ENCODE peak calls at places on chromosomes 5 and 9, in four cellular contexts. G, O, C and T are unnamed samples.

GRCh38 chr9:116174347-116174746 is 20.8 kb downstream of the PAPPA start:
- DNase-seq in C (no peak), G (no peak), O (no peak), T (peak)

GRCh38 chr9:69476016-69476415 is 151.0 kb downstream of the ENTREP1 start:
- DNase-seq in G (no peak), O (no peak), C (no peak), T (peak)

GRCh38 chr9:24464321-24464951 is 81.3 kb downstream of the IZUMO3 start:
- DNase-seq in C (no peak), G (peak), O (no peak), T (peak)

GRCh38 chr9:113772121-113772885 is 103.8 kb upstream of the ZNF618 start:
- DNase-seq in G (no peak), O (no peak), C (no peak), T (peak)

GRCh38 chr9:131701789-131702337 is 38.0 kb downstream of the RAPGEF1 start:
- DNase-seq in C (no peak), G (peak), O (no peak), T (peak)

GRCh38 chr9:104992696-104993095 is 64.7 kb upstream of the ABCA1 start:
- DNase-seq in C (no peak), G (peak), O (no peak), T (peak)

GRCh38 chr9:104572612-104573011 is 3.6 kb downstream of the OR13C8 start:
- DNase-seq in C (no peak), G (no peak), O (no peak), T (no peak)

GRCh38 chr9:91192785-91193657 is 168.7 kb downstream of the AUH start:
- DNase-seq in G (peak), C (peak), O (peak), T (peak)

GRCh38 chr9:121283856-121284732 is 16.1 kb downstream of the GSN start:
- DNase-seq in G (no peak), O (no peak), C (peak), T (no peak)

GRCh38 chr9:134396825-134397224 is 70.6 kb downstream of the RXRA start:
- DNase-seq in O (no peak), G (no peak), C (no peak), T (no peak)

GRCh38 chr5:139371482-139372435 is 11.3 kb downstream of the SLC23A1 start:
- DNase-seq in O (no peak), G (no peak), C (no peak), T (peak)

GRCh38 chr5:172571413-172571812 is 69.7 kb upstream of the NEURL1B start:
- DNase-seq in C (no peak), G (no peak), O (no peak), T (no peak)

GRCh38 chr5:40860711-40861110 is 19.5 kb downstream of the CARD6 start:
- DNase-seq in O (no peak), G (no peak), C (no peak), T (no peak)

GRCh38 chr5:132134384-132134783 is 60.8 kb downstream of the CSF2 start:
- DNase-seq in G (peak), O (no peak), C (no peak), T (peak)

GRCh38 chr5:77881528-77881927 is 105.4 kb upstream of the TBCA start:
- DNase-seq in C (no peak), G (no peak), O (no peak), T (no peak)

GRCh38 chr9:129785866-129786265 is 17.1 kb upstream of the TOR1B start:
- DNase-seq in O (no peak), G (no peak), C (no peak), T (no peak)

GRCh38 chr5:163789870-163790269 is 284.5 kb downstream of the MAT2B start:
- DNase-seq in C (no peak), O (no peak), G (no peak), T (peak)

GRCh38 chr9:93606187-93606586 is 29.8 kb downstream of the PHF2 start:
- DNase-seq in G (no peak), C (no peak), O (no peak), T (no peak)

GRCh38 chr5:137075163-137075970 is 423.8 kb downstream of the SPOCK1 start:
- DNase-seq in O (peak), G (peak), C (peak), T (peak)

GRCh38 chr5:151096001-151096373 is 15.2 kb upstream of the TNIP1 start:
- DNase-seq in C (no peak), O (no peak), G (no peak), T (no peak)

GRCh38 chr9:83444110-83444509 is 94.1 kb downstream of the FRMD3 start:
- DNase-seq in O (no peak), C (no peak), G (no peak), T (peak)

GRCh38 chr5:137291031-137291430 is 208.1 kb downstream of the SPOCK1 start:
- DNase-seq in C (no peak), G (no peak), O (no peak), T (no peak)

GRCh38 chr5:542693-543311 is 18.6 kb upstream of the SLC9A3 start:
- DNase-seq in O (no peak), G (no peak), C (no peak), T (no peak)

GRCh38 chr5:151699071-151699901 is 12.6 kb upstream of the SPARC start:
- DNase-seq in G (peak), O (no peak), C (no peak), T (peak)

GRCh38 chr9:95115104-95115503 is 202.4 kb downstream of the FANCC start:
- DNase-seq in C (no peak), O (no peak), G (no peak), T (no peak)

GRCh38 chr5:33105521-33105941 is 335.2 kb upstream of the TARS1 start:
- DNase-seq in O (no peak), C (no peak), G (no peak), T (peak)

GRCh38 chr9:84617415-84617814 is 52.1 kb upstream of the NTRK2 start:
- DNase-seq in O (no peak), C (no peak), G (no peak), T (no peak)

GRCh38 chr9:4510546-4511322 is 20.5 kb downstream of the SLC1A1 start:
- DNase-seq in C (no peak), O (no peak), G (no peak), T (no peak)

GRCh38 chr5:84693256-84693655 is 308.6 kb upstream of the EDIL3 start:
- DNase-seq in O (no peak), G (no peak), C (no peak), T (peak)